ENCODE peak calls at places on chromosome 14, in nine cellular contexts. A is NCI-H2029 treated with DMSO at 0.1 percent for 48 hours; Z is activated T-cell treated with anti-CD3 and anti-CD28 coated beads, Interleukin-2, amount 50 U/mL, for 1 hour; J is COR-L47; M is mucosa of gallbladder; T is T-cell; R is fibroblast of the conjunctiva; I is stimulated activated CD4-positive, alpha-beta T cell treated with anti-CD3 and anti-CD28 coated beads, Interleukin-1b, Interleukin-23, amount 100 ng/mL, for 1 hour; V is CD8-positive, alpha-beta T cell. C is an unnamed sample.

GRCh38 chr14:104253901-104254353 is 115.5 kb downstream of the KIF26A start:
- DNase-seq in A (no peak), T (no peak), V (no peak), Z (peak), I (no peak), R (no peak), M (no peak), J (no peak), C (no peak)

GRCh38 chr14:101918125-101918989 is 46.0 kb upstream of the DYNC1H1 start:
- DNase-seq in T (no peak), R (no peak), J (no peak), M (no peak), V (no peak), A (no peak), Z (no peak), I (no peak), C (no peak)

GRCh38 chr14:81440041-81440440 is 39.9 kb upstream of the STON2 start:
- DNase-seq in J (no peak), R (no peak), V (no peak), I (no peak), A (no peak), T (no peak), Z (no peak), M (no peak), C (no peak)

GRCh38 chr14:92780444-92780843 is 13.7 kb upstream of the GOLGA5 start:
- DNase-seq in V (no peak), R (no peak), I (no peak), A (no peak), M (no peak), Z (no peak), T (no peak), J (no peak), C (no peak)

GRCh38 chr14:78401866-78402265 is 231.7 kb downstream of the NRXN3 start:
- DNase-seq in R (no peak), J (no peak), I (no peak), T (no peak), V (no peak), M (no peak), Z (no peak), A (no peak), C (no peak)

GRCh38 chr14:98368214-98368613 is 903.8 kb downstream of the BCL11B start:
- DNase-seq in Z (no peak), A (peak), R (no peak), T (no peak), I (no peak), V (no peak), M (no peak), J (no peak), C (no peak)

GRCh38 chr14:88955470-88955869 is 131.0 kb downstream of the TTC8 start:
- DNase-seq in A (no peak), R (no peak), M (no peak), Z (no peak), T (no peak), J (peak), I (no peak), V (no peak), C (no peak)

GRCh38 chr14:61186341-61186740 is 94.8 kb downstream of the TMEM30B start:
- DNase-seq in T (no peak), M (no peak), Z (no peak), R (no peak), J (no peak), A (no peak), I (no peak), V (no peak), C (no peak)

GRCh38 chr14:105398726-105399440 is 545 bp downstream of the TEX22 start:
- DNase-seq in J (peak), V (no peak), M (no peak), Z (no peak), T (no peak), I (no peak), A (no peak), R (no peak), C (no peak)

GRCh38 chr14:32524609-32525391 is 195.7 kb downstream of the AKAP6 start:
- DNase-seq in J (no peak), T (no peak), M (no peak), A (no peak), V (no peak), R (no peak), Z (no peak), I (no peak), C (no peak)

C was measured in adrenal gland.